ENCODE peak calls at places on chromosomes 4 and X, in nine cellular contexts. G is T-helper 22 cell; F is retina; E is activated gamma-delta T cell treated with Interleukin-2 at 50 U/mL for 16 hours; V is HFF-Myc; N is right atrium auricular region; W is RPMI7951; Y is stimulated activated CD8-positive, alpha-beta memory T cell treated with anti-CD3 and anti-CD28 coated beads, Interleukin-2, amount 100 ng/mL, for 48 hours; A is GM12892. R is an unnamed sample.

GRCh38 chr4:88029556-88029955 is 22.1 kb downstream of the PKD2 start:
- DNase-seq in V (no peak), F (no peak), N (no peak), G (no peak), Y (no peak), A (no peak), W (peak; percentile 45), E (no peak), R (no peak)

GRCh38 chr4:74628808-74629616 is 165.3 kb downstream of the BTC start:
- DNase-seq in V (no peak), E (no peak), Y (no peak), N (no peak), A (no peak), W (peak; percentile 54), G (no peak), F (no peak), R (no peak)

GRCh38 chrX:119272882-119273806 is 37.1 kb downstream of the PGRMC1 start:
- DNase-seq in F (peak; percentile 60), G (peak; percentile 26), A (no peak), N (no peak), W (no peak), E (peak; percentile 28), V (no peak), Y (peak; percentile 37), R (peak; percentile 31)

GRCh38 chr4:19806865-19807264 is 444.8 kb upstream of the SLIT2 start:
- DNase-seq in E (no peak), G (no peak), A (no peak), W (no peak), F (no peak), N (no peak), V (no peak), Y (no peak), R (no peak)

GRCh38 chr4:126954537-126955291 is 678.0 kb upstream of the INTU start:
- DNase-seq in V (no peak), G (no peak), E (no peak), Y (no peak), F (no peak), A (no peak), N (no peak), W (peak; percentile 16), R (no peak)

GRCh38 chr4:164109517-164109916 is 615.0 kb downstream of the TMA16 start:
- DNase-seq in F (no peak), W (no peak), V (no peak), E (no peak), Y (no peak), N (no peak), A (no peak), G (no peak), R (no peak)

GRCh38 chr4:37549003-37549402 is 137.2 kb downstream of the RELL1 start:
- DNase-seq in E (no peak), Y (no peak), G (no peak), N (no peak), F (no peak), V (no peak), W (peak; percentile 89), A (no peak), R (no peak)

GRCh38 chr4:116664198-116664597 is 421.2 kb downstream of the TRAM1L1 start:
- DNase-seq in A (no peak), V (no peak), E (no peak), Y (no peak), F (no peak), G (no peak), W (no peak), N (no peak), R (no peak)

GRCh38 chr4:98399915-98400314 is 138.7 kb downstream of the RAP1GDS1 start:
- DNase-seq in G (no peak), Y (no peak), F (no peak), V (no peak), W (no peak), A (no peak), N (no peak), E (no peak), R (no peak)

GRCh38 chr4:119977135-119977534 is 89.5 kb downstream of the MAD2L1 start:
- DNase-seq in Y (no peak), F (no peak), W (no peak), A (no peak), N (no peak), G (no peak), V (no peak), E (no peak), R (no peak)

GRCh38 chr4:4618846-4619245 is 77.0 kb upstream of the STX18 start:
- DNase-seq in E (no peak), F (no peak), V (no peak), G (no peak), W (no peak), Y (no peak), A (no peak), N (no peak), R (no peak)

R was measured in stimulated activated naive CD4-positive, alpha-beta T cell.